ENCODE peak calls at places on chromosomes 11 and 22, in six cellular contexts. S is body of pancreas, F is PC-9, L is fibroblast of the conjunctiva, V is NCI-H1105 treated with DMSO at 0.1 percent for 48 hours, I is NCI-H226. D is an unnamed sample.

GRCh38 chr11:46461461-46461927 is 69.9 kb upstream of the CHRM4 start:
- DNase-seq in F (no peak), V (no peak), L (no peak), S (no peak), I (no peak), D (no peak)

GRCh38 chr11:85132839-85133238 is 494.3 kb downstream of the DLG2 start:
- DNase-seq in V (no peak), F (no peak), S (no peak), L (no peak), I (no peak), D (no peak)

GRCh38 chr22:39300198-39300830 is 19.1 kb downstream of the RPL3 start:
- DNase-seq in L (no peak), S (no peak), V (no peak), I (no peak), F (peak), D (no peak)

GRCh38 chr11:112834277-112834755 is 126.9 kb upstream of the NCAM1 start:
- DNase-seq in L (no peak), I (no peak), V (peak), F (no peak), S (peak), D (no peak)

GRCh38 chr11:92269021-92269420 is 44.4 kb downstream of the FAT3 start:
- DNase-seq in V (no peak), F (peak), L (peak), S (no peak), I (peak), D (no peak)

GRCh38 chr11:122851366-122852011 is 13.2 kb downstream of the CRTAM start:
- DNase-seq in L (no peak), F (no peak), I (no peak), V (no peak), S (no peak), D (no peak)

GRCh38 chr11:61955031-61955415 is 4.9 kb downstream of the BEST1 start:
- DNase-seq in L (peak), V (no peak), F (no peak), S (no peak), I (no peak), D (no peak)

GRCh38 chr11:26841818-26842457 is 120.1 kb upstream of the SLC5A12 start:
- DNase-seq in F (no peak), L (peak), I (no peak), V (no peak), S (no peak), D (no peak)

GRCh38 chr22:29842740-29843139 is 4.7 kb upstream of the ASCC2 start:
- DNase-seq in V (no peak), F (peak), I (peak), L (peak), S (no peak), D (no peak)

GRCh38 chr11:20668844-20669832 is at the start of gene NELL1:
- DNase-seq in S (peak), L (no peak), I (no peak), V (peak), F (no peak), D (no peak)

GRCh38 chr11:116990061-116990473 is 108.2 kb downstream of the SIK3 start:
- DNase-seq in F (no peak), L (peak), S (peak), V (no peak), I (peak), D (no peak)